ENCODE peak calls at places on chromosomes 4 and X, in seven cellular contexts. A is coronary artery, D is left ventricle myocardium inferior, N is thoracic aorta, V is HFF-Myc, L is uterus, K is GM13976. X is an unnamed sample.

GRCh38 chrX:128728943-128729342 is 676.7 kb upstream of the ACTRT1 start:
- DNase-seq in A (no peak), D (no peak), N (no peak), V (no peak), L (no peak), K (no peak), X (no peak)

GRCh38 chr4:173910911-173911310 is 372.6 kb downstream of the FBXO8 start:
- DNase-seq in A (no peak), D (no peak), N (no peak), V (no peak), L (no peak), K (no peak), X (no peak)

GRCh38 chr4:13860126-13860525 is 232.6 kb upstream of the BOD1L1 start:
- DNase-seq in A (no peak), D (no peak), N (no peak), V (no peak), L (no peak), K (no peak), X (no peak)

GRCh38 chr4:128427832-128428366 is 140.3 kb upstream of the PGRMC2 start:
- DNase-seq in A (no peak), D (no peak), N (no peak), V (peak), L (no peak), K (no peak), X (no peak)

GRCh38 chrX:55451990-55452824 is at the start of gene MAGEH1:
- DNase-seq in A (peak), D (peak), N (peak), V (peak), L (peak), K (peak), X (peak)

GRCh38 chrX:39749728-39750127 is 348.0 kb downstream of the BCOR start:
- DNase-seq in A (no peak), D (no peak), N (no peak), V (no peak), L (no peak), K (no peak), X (no peak)

GRCh38 chrX:44507292-44507691 is 35.4 kb downstream of the FUNDC1 start:
- DNase-seq in A (no peak), D (no peak), N (no peak), V (no peak), L (no peak), K (no peak), X (peak)

GRCh38 chr4:124090007-124090406 is 622.5 kb downstream of the ANKRD50 start:
- DNase-seq in A (no peak), D (no peak), N (no peak), V (no peak), L (no peak), K (no peak), X (no peak)

GRCh38 chrX:39814391-39814790 is 283.4 kb downstream of the BCOR start:
- DNase-seq in A (no peak), D (no peak), N (no peak), V (no peak), L (no peak), K (peak), X (peak)

GRCh38 chr4:109690690-109691410 is 12.4 kb downstream of the CASP6 start:
- DNase-seq in A (no peak), D (no peak), N (no peak), V (no peak), L (no peak), K (no peak), X (no peak)

GRCh38 chr4:176034936-176035335 is 30.7 kb upstream of the WDR17 start:
- DNase-seq in A (no peak), D (no peak), N (no peak), V (no peak), L (no peak), K (no peak), X (no peak)

GRCh38 chrX:109880629-109881028 is 122.3 kb upstream of the TMEM164 start:
- DNase-seq in A (no peak), D (no peak), N (no peak), V (no peak), L (no peak), K (peak), X (peak)

GRCh38 chrX:7146703-7147430 is 645 bp upstream of the STS start:
- DNase-seq in A (peak), D (no peak), N (no peak), V (no peak), L (no peak), K (peak), X (peak)

GRCh38 chr4:125728568-125728967 is 413.8 kb downstream of the FAT4 start:
- DNase-seq in A (no peak), D (no peak), N (no peak), V (no peak), L (no peak), K (no peak), X (no peak)

GRCh38 chr4:60790608-60791007 is 409.5 kb upstream of the ADGRL3 start:
- DNase-seq in A (no peak), D (no peak), N (no peak), V (no peak), L (no peak), K (no peak), X (no peak)

GRCh38 chr4:11281720-11282119 is 147.0 kb downstream of the HS3ST1 start:
- DNase-seq in A (no peak), D (no peak), N (no peak), V (no peak), L (no peak), K (no peak), X (no peak)

GRCh38 chrX:54248309-54248708 is 65.3 kb upstream of the FAM120C start:
- DNase-seq in A (no peak), D (no peak), N (no peak), V (no peak), L (no peak), K (peak), X (peak)

GRCh38 chr4:159283697-159284492 is 181.0 kb downstream of the RAPGEF2 start:
- DNase-seq in A (no peak), D (no peak), N (no peak), V (peak), L (no peak), K (no peak), X (no peak)

GRCh38 chrX:151852294-151852693 is 60.4 kb upstream of the MAGEA4 start:
- DNase-seq in A (no peak), D (no peak), N (no peak), V (no peak), L (no peak), K (no peak), X (no peak)
- TF ChIP-seq CTCF in A (no peak), D (no peak), N (no peak), V (no peak), L (no peak), K (no peak), X (no peak)

DNA sequence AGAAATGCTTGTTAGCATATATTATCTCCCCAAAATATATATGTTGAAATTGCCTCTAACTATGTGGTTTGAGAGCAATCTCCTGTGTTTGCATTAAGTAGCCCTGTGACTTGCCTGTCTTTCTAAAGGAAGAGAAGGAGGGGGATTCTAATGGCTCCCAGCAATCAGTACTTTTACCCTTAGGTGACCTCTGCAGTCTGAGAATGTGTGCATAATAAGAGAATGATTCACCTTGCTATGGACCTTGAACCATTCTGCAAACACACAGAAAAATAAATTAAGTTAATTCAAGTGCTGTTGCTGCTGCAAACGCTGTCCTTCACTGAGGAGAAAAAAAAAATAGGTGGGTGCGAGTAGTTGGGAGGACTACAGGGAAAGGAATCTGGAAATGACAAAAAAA is 322.2 kb downstream of the IQCM start:
- DNase-seq in A (no peak), D (no peak), N (no peak), V (no peak), L (no peak), K (no peak), X (no peak)
- TF ChIP-seq CTCF in A (no peak), D (no peak), N (no peak), V (no peak), L (no peak), K (no peak), X (no peak)

GRCh38 chr4:137610960-137611359 is 78.7 kb upstream of the PCDH18 start:
- DNase-seq in A (no peak), D (no peak), N (no peak), V (peak), L (no peak), K (no peak), X (no peak)
- TF ChIP-seq CTCF in A (no peak), D (peak), N (no peak), V (peak), L (no peak), K (no peak), X (no peak)

DNA sequence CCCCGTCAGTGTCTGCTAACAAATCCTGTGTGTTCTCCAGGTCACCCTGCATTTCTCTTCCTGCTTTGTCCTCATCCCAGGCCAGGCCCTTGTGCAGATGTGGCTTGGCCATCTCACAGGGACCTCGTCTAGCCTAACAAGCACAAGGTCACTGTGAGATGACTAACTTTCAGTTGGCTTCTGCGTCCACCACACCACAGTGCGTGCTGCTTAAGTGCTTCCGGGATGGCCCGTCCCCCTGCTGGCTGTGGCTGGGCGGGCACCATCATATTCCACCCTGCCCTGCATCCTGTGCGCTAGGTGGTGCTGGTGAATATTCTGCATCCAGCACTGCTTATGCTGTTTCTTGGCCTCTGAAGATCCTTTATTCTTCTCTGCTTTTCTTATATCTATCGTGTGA is 33.8 kb downstream of the RBBP7 start:
- DNase-seq in A (no peak), D (no peak), N (no peak), V (no peak), L (no peak), K (peak), X (no peak)
- TF ChIP-seq CTCF in A (no peak), D (peak), N (peak), V (peak), L (no peak), K (peak), X (no peak)

GRCh38 chrX:25275159-25275558 is 259.4 kb upstream of the ARX start:
- DNase-seq in A (no peak), D (no peak), N (no peak), V (no peak), L (no peak), K (no peak), X (no peak)
- TF ChIP-seq CTCF in A (no peak), D (no peak), N (no peak), V (no peak), L (no peak), K (no peak), X (no peak)

DNA sequence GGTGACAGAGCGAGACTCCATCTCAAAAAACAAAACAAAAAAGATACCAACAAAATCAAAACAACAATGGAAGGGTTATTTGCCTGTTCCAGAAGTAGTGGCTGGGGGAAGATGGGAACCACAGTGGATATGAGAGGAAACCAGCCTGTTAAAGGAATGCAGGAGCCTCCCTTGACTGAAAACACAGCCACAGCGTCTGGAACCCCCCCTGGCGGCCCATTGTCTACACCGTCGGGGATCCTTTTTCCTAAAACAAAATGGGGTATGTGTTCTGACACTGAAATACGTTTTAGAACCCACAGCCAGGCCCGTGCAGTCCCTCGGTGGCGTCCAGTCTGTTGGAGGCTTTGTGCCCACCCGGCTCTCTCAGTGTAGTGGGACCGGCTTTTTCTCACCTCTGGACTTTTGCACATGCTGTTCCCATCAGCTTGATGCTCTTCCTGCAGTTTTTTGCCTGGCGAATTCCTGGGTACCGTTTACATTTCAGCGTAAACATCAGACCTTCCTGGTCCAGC is 19.6 kb downstream of the PIGG start:
- DNase-seq in A (no peak), D (no peak), N (no peak), V (no peak), L (no peak), K (no peak), X (no peak)
- TF ChIP-seq CTCF in A (no peak), D (no peak), N (no peak), V (no peak), L (no peak), K (no peak), X (no peak)

GRCh38 chr4:7167706-7168105 is 24.6 kb upstream of the SORCS2 start:
- DNase-seq in A (no peak), D (no peak), N (no peak), V (no peak), L (peak), K (no peak), X (no peak)
- TF ChIP-seq CTCF in A (no peak), D (no peak), N (no peak), V (no peak), L (no peak), K (no peak), X (no peak)

GRCh38 chr4:926538-926937 is 5.6 kb downstream of the GAK start:
- DNase-seq in A (no peak), D (no peak), N (no peak), V (no peak), L (no peak), K (no peak), X (no peak)
- TF ChIP-seq CTCF in A (no peak), D (no peak), N (no peak), V (peak), L (no peak), K (peak), X (no peak)

DNA sequence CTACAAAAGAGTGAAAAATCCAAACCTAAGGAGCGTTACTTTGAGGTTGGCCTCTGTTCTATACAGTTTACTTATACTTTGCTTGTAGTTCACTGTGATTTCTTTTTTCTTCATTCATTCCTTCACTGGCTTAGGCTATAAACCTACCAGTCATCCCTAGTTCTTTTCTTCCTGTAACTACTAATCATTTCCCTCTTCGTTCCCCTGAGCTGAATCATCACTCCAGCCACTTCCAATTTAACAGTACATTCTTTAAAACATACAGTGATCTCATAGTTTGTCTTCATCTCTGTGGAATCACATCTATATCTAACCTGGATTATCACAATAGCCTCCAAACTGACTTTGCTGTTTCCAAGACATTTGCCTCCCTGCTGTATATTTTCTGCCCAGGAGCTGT is 25.2 kb upstream of the NPFFR2 start:
- DNase-seq in A (no peak), D (no peak), N (no peak), V (no peak), L (no peak), K (no peak), X (no peak)
- TF ChIP-seq CTCF in A (no peak), D (no peak), N (no peak), V (no peak), L (no peak), K (no peak), X (no peak)

X was measured in GM20000.